ENCODE peak calls at places on chromosomes 6 and 20, in four cellular contexts. X is K562, A is GM12891, V is GM12878. H is an unnamed sample.

GRCh38 chr6:98463038-98463437 is 371.3 kb upstream of the POU3F2 start:
- DNase-seq in X (no peak), A (no peak), V (no peak), H (no peak)

GRCh38 chr6:43970913-43971775 is 156.1 kb downstream of the MRPL14 start:
- DNase-seq in X (peak; percentile 82), A (no peak), V (no peak), H (no peak)

GRCh38 chr20:35306931-35307517 is 14.8 kb upstream of the FAM83C start:
- DNase-seq in X (peak; percentile 74), A (no peak), V (no peak), H (peak; percentile 79)

GRCh38 chr6:56594699-56595098 is 48.0 kb downstream of the DST start:
- DNase-seq in X (no peak), A (no peak), V (peak; percentile 24), H (no peak)

GRCh38 chr20:25508083-25508770 is 77.1 kb downstream of the NINL start:
- DNase-seq in X (no peak), A (no peak), V (no peak), H (no peak)

GRCh38 chr20:53920647-53921245 is 149.6 kb downstream of the BCAS1 start:
- DNase-seq in X (no peak), A (no peak), V (no peak), H (no peak)

GRCh38 chr20:50014570-50015562 is 32.1 kb downstream of the SNAI1 start:
- DNase-seq in X (no peak), A (no peak), V (no peak), H (no peak)

GRCh38 chr20:51628533-51629398 is 86.2 kb upstream of the NFATC2 start:
- DNase-seq in X (no peak), A (no peak), V (no peak), H (no peak)

GRCh38 chr6:3228046-3228671 is 706 bp upstream of the TUBB2B start:
- DNase-seq in X (peak; percentile 55), A (no peak), V (no peak), H (no peak)

GRCh38 chr6:71080151-71080550 is 123.3 kb upstream of the B3GAT2 start:
- DNase-seq in X (no peak), A (no peak), V (no peak), H (no peak)

GRCh38 chr20:32474009-32474716 is 111.0 kb downstream of the NOL4L start:
- DNase-seq in X (peak; percentile 44), A (no peak), V (no peak), H (no peak)

GRCh38 chr6:90139272-90139817 is 157.3 kb downstream of the BACH2 start:
- DNase-seq in X (peak; percentile 19), A (no peak), V (no peak), H (no peak)

GRCh38 chr6:43286995-43287716 is 10.9 kb upstream of the SLC22A7 start:
- DNase-seq in X (peak; percentile 51), A (no peak), V (no peak), H (no peak)

GRCh38 chr20:4150095-4150492 is 134.7 kb upstream of the RNF24 start:
- DNase-seq in X (no peak), A (no peak), V (no peak), H (no peak)
- TF ChIP-seq SPI1 in X (no peak), A (no peak), V (no peak), H (no peak)

GRCh38 chr6:113291751-113292445 is 565.2 kb upstream of the MARCKS start:
- DNase-seq in X (no peak), A (no peak), V (no peak), H (no peak)

GRCh38 chr6:113288409-113288808 is 568.7 kb upstream of the MARCKS start:
- DNase-seq in X (no peak), A (no peak), V (no peak), H (no peak)

GRCh38 chr6:113290684-113291083 is 566.5 kb upstream of the MARCKS start:
- DNase-seq in X (no peak), A (no peak), V (no peak), H (no peak)

GRCh38 chr6:113287396-113287795 is 569.7 kb upstream of the MARCKS start:
- DNase-seq in X (no peak), A (no peak), V (peak; percentile 37), H (no peak)

DNA sequence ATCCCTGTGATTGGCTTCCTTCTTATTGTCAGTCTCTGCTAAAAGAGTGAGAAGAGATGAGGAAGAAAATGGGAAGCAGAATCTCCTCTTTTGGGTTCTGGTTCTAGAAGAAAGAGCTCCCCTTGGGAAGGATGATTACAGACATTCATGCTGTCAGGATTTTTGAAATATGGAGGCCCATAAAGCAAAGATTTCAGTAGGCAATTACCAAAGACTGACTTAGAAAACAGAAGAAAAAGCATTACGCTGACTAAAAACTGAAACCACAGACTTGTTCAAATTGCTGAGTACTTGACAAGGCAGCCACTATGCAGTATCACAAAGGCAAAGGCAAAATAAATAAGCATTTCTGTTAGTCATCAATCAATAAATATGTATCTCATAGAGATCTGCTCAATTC is 564.0 kb upstream of the MARCKS start:
- DNase-seq in X (no peak), A (no peak), V (peak; percentile 31), H (no peak)
- TF ChIP-seq SPI1 in X (no peak), A (no peak), V (no peak), H (no peak)

GRCh38 chr6:26028753-26029569 is 58.3 kb upstream of the HFE start:
- DNase-seq in X (peak; percentile 68), A (no peak), V (no peak), H (no peak)

GRCh38 chr6:26027491-26028211 is 59.6 kb upstream of the HFE start:
- DNase-seq in X (peak; percentile 44), A (no peak), V (no peak), H (no peak)

GRCh38 chr6:26029570-26029856 is 57.7 kb upstream of the HFE start:
- DNase-seq in X (peak; percentile 51), A (no peak), V (no peak), H (no peak)

GRCh38 chr6:26026833-26027490 is 60.3 kb upstream of the HFE start:
- DNase-seq in X (peak; percentile 99), A (no peak), V (peak; percentile 100), H (peak; percentile 97)

GRCh38 chr6:26028212-26028752 is 58.9 kb upstream of the HFE start:
- DNase-seq in X (no peak), A (no peak), V (no peak), H (no peak)
- TF ChIP-seq SPI1 in X (no peak), A (no peak), V (no peak), H (no peak)

GRCh38 chr6:157219201-157220200 is 103.8 kb downstream of the TMEM242 start:
- DNase-seq in X (peak; percentile 32), A (no peak), V (no peak), H (no peak)

GRCh38 chr6:157221817-157222175 is 101.5 kb downstream of the TMEM242 start:
- DNase-seq in X (no peak), A (no peak), V (no peak), H (no peak)

GRCh38 chr6:157220485-157220884 is 102.8 kb downstream of the TMEM242 start:
- DNase-seq in X (no peak), A (no peak), V (no peak), H (no peak)

GRCh38 chr6:157222201-157222981 is 100.9 kb downstream of the TMEM242 start:
- DNase-seq in X (no peak), A (no peak), V (no peak), H (no peak)

DNA sequence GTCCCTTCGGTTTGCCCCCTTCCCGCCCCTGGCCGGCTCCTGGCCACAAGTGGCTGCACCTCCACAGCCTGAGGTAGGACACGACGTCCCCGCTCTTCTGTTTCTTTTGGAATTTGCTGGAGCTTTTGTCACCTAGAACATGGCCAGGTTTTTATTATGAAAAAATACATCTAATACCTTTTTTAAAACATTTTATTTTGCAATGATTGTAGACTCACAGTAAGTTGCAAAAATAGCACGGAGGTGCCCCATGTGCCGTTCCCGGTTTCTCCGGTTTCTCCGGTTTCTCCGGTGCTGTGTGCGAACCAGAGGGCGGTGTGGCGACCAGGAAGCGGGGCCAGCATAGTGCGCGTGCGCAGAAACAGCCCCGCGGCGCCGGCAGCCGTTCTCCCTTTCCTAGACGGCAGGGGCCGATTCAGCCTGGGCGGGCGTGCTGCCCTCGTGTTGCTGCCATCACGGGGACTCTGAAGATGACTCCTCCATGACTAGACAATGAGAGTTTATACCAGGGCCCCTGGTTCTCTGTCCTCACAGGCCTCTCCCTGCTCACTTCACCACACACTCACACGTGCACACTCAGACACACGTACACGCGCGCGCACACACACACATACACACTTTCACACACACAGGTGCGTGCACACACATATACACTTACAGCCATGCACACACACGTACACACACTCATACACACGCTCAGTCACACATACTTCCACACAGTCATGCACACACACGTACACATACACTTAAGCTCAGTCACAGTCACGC is 102.1 kb downstream of the TMEM242 start:
- DNase-seq in X (peak; percentile 92), A (peak; percentile 83), V (peak; percentile 19), H (peak; percentile 45)
- TF ChIP-seq SPI1 in X (no peak), A (no peak), V (no peak), H (no peak)

GRCh38 chr20:43409041-43409913 is 48.4 kb upstream of the SRSF6 start:
- DNase-seq in X (peak; percentile 57), A (no peak), V (peak; percentile 7), H (no peak)
- TF ChIP-seq SPI1 in X (no peak), A (no peak), V (no peak), H (no peak)

DNA sequence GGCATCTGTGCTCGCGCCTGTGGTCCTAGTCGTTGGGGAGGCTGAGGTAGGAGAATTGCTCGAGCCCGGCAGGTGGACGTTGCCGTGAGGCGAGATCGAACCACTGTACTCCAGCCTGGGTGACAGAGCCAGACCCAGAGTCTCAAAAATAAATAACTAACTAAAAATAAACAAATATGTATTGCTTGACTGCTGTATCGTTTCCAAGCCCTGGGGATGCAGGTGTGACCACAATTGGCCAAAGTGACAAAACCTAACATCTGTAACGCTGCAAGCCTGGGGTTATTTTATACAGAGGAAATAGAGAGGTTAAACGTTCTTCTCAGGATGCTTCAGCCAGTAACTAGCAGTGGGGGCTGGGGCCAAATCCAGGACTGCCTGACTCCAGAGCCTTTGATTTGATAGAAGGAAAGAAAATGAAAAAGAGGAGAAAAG is 1.9 kb upstream of the SRSF3 start:
- DNase-seq in X (no peak), A (peak; percentile 32), V (peak; percentile 72), H (no peak)
- TF ChIP-seq SPI1 in X (no peak), A (no peak), V (no peak), H (no peak)

H was measured in HL-60.